ENCODE peak calls at places on chromosomes 2 and 18, in four cellular contexts. H is HFFc6; C is activated CD4-positive, alpha-beta T cell treated with anti-CD3 and anti-CD28 coated beads, Interleukin-2, amount 50 U/mL, for 24 hours; I is SHP77. L is an unnamed sample.

GRCh38 chr2:84435331-84436081 is 23.6 kb downstream of the SUCLG1 start:
- DNase-seq in H (peak), C (no peak), I (no peak), L (no peak)

GRCh38 chr2:20196881-20197204 is 28.1 kb downstream of the SDC1 start:
- DNase-seq in H (no peak), C (no peak), I (no peak), L (no peak)

GRCh38 chr2:37471994-37472393 is 127.6 kb downstream of the QPCT start:
- DNase-seq in H (peak), C (no peak), I (no peak), L (no peak)

GRCh38 chr2:40658917-40659316 is 207.0 kb upstream of the SLC8A1 start:
- DNase-seq in H (peak), C (no peak), I (no peak), L (no peak)

GRCh38 chr2:226794751-226795171 is 4.9 kb downstream of the IRS1 start:
- DNase-seq in H (peak), C (no peak), I (no peak), L (no peak)

GRCh38 chr2:151306621-151307020 is 17.2 kb upstream of the NMI start:
- DNase-seq in H (peak), C (no peak), I (no peak), L (no peak)

GRCh38 chr2:17626986-17627385 is 86.5 kb downstream of the VSNL1 start:
- DNase-seq in H (no peak), C (no peak), I (no peak), L (no peak)

GRCh38 chr18:5463390-5463789 is 80.4 kb downstream of the EPB41L3 start:
- DNase-seq in H (peak), C (no peak), I (no peak), L (no peak)

GRCh38 chr2:37181726-37182684 is 6.5 kb downstream of the SULT6B1 start:
- DNase-seq in H (peak), C (no peak), I (no peak), L (no peak)

GRCh38 chr2:166042768-166043390 is 84.9 kb downstream of the SCN1A start:
- DNase-seq in H (no peak), C (no peak), I (no peak), L (no peak)

GRCh38 chr2:85917887-85918795 is 29.4 kb upstream of the ST3GAL5 start:
- DNase-seq in H (no peak), C (no peak), I (no peak), L (no peak)

GRCh38 chr2:11681722-11682589 is 12.0 kb upstream of the NTSR2 start:
- DNase-seq in H (no peak), C (peak), I (peak), L (peak)

GRCh38 chr2:30866974-30867373 is 59.7 kb upstream of the CAPN13 start:
- DNase-seq in H (no peak), C (no peak), I (no peak), L (no peak)

GRCh38 chr18:70415823-70416488 is 127.1 kb downstream of the SOCS6 start:
- DNase-seq in H (no peak), C (no peak), I (no peak), L (peak)

GRCh38 chr2:120397362-120397811 is 51.5 kb downstream of the INHBB start:
- DNase-seq in H (peak), C (no peak), I (no peak), L (no peak)

GRCh38 chr2:217573565-217573964 is 429.2 kb downstream of the TNS1 start:
- DNase-seq in H (peak), C (no peak), I (no peak), L (no peak)

GRCh38 chr18:48295586-48296311 is 113.4 kb downstream of the ZBTB7C start:
- DNase-seq in H (no peak), C (no peak), I (peak), L (peak)

GRCh38 chr18:64333584-64333983 is 184.7 kb upstream of the LINC00305 start:
- DNase-seq in H (no peak), C (no peak), I (no peak), L (no peak)

GRCh38 chr2:237178396-237178795 is 92.7 kb downstream of the COPS8 start:
- DNase-seq in H (peak), C (no peak), I (no peak), L (no peak)

GRCh38 chr2:230878599-230878965 is 13.8 kb downstream of the ITM2C start:
- DNase-seq in H (no peak), C (no peak), I (no peak), L (no peak)

GRCh38 chr2:45652090-45653050 is 895 bp downstream of the PRKCE start:
- DNase-seq in H (peak), C (peak), I (no peak), L (no peak)

GRCh38 chr2:171172980-171173542 is 12.4 kb upstream of the TLK1 start:
- DNase-seq in H (no peak), C (no peak), I (no peak), L (no peak)

GRCh38 chr2:155695505-155695904 is 637.0 kb downstream of the NR4A2 start:
- DNase-seq in H (no peak), C (no peak), I (no peak), L (no peak)

GRCh38 chr2:139394801-139395200 is 614.6 kb upstream of the NXPH2 start:
- DNase-seq in H (no peak), C (no peak), I (no peak), L (no peak)